ENCODE peak calls at places on chromosomes 16 and 17, in five cellular contexts. X is tibial nerve, E is transverse colon, Z is A549, R is Peyer's patch. K is an unnamed sample.

GRCh38 chr17:68296217-68297140 is 5.2 kb downstream of the ARSG start:
- DNase-seq in X (no peak), E (peak; percentile 52), Z (no peak), R (peak; percentile 86), K (no peak)

GRCh38 chr17:60562421-60562820 is 36.4 kb upstream of the APPBP2 start:
- DNase-seq in X (no peak), E (no peak), Z (no peak), R (no peak), K (no peak)

GRCh38 chr17:40582328-40582901 is 17.1 kb upstream of the CCR7 start:
- DNase-seq in X (no peak), E (peak; percentile 67), Z (no peak), R (peak; percentile 96), K (peak; percentile 93)

GRCh38 chr16:50201784-50202183 is 48.7 kb downstream of the TENT4B start:
- DNase-seq in X (no peak), E (no peak), Z (no peak), R (no peak), K (no peak)

GRCh38 chr17:82096709-82097186 is 1.3 kb downstream of the FASN start:
- DNase-seq in X (no peak), E (no peak), Z (no peak), R (no peak), K (no peak)

GRCh38 chr17:44348234-44348987 is 3.3 kb downstream of the GRN start:
- DNase-seq in X (peak; percentile 28), E (peak; percentile 48), Z (no peak), R (peak; percentile 85), K (peak; percentile 51)

GRCh38 chr17:50916708-50917417 is 50.7 kb upstream of the TOB1 start:
- DNase-seq in X (no peak), E (no peak), Z (no peak), R (no peak), K (no peak)

GRCh38 chr17:79146562-79146961 is 71.9 kb downstream of the ENGASE start:
- DNase-seq in X (no peak), E (no peak), Z (no peak), R (no peak), K (no peak)

GRCh38 chr16:26816885-26817571 is 249.7 kb upstream of the C16orf82 start:
- DNase-seq in X (no peak), E (no peak), Z (peak; percentile 14), R (no peak), K (no peak)

GRCh38 chr17:20184977-20185619 is 175.9 kb downstream of the SPECC1 start:
- DNase-seq in X (no peak), E (no peak), Z (no peak), R (no peak), K (no peak)

GRCh38 chr17:41107941-41108445 is 2.8 kb downstream of the KRTAP4-9 start:
- DNase-seq in X (no peak), E (no peak), Z (no peak), R (no peak), K (no peak)

GRCh38 chr16:50697881-50698767 is 4.7 kb downstream of the NOD2 start:
- DNase-seq in X (no peak), E (peak; percentile 40), Z (no peak), R (peak; percentile 51), K (peak; percentile 88)

GRCh38 chr17:48153711-48154642 is 46.4 kb downstream of the SNX11 start:
- DNase-seq in X (no peak), E (peak; percentile 68), Z (peak; percentile 75), R (no peak), K (no peak)

GRCh38 chr16:84995666-84996065 is 15.7 kb downstream of the ZDHHC7 start:
- DNase-seq in X (no peak), E (no peak), Z (no peak), R (no peak), K (no peak)

GRCh38 chr17:57994436-57994835 is 6.4 kb upstream of the VEZF1 start:
- DNase-seq in X (no peak), E (no peak), Z (no peak), R (no peak), K (no peak)

GRCh38 chr17:79301469-79301868 is 226.8 kb downstream of the ENGASE start:
- DNase-seq in X (no peak), E (no peak), Z (no peak), R (no peak), K (no peak)

GRCh38 chr17:38735161-38735997 is 5.2 kb downstream of the CISD3 start:
- DNase-seq in X (peak; percentile 56), E (peak; percentile 66), Z (peak; percentile 93), R (peak; percentile 68), K (no peak)

GRCh38 chr17:8075081-8075480 is 12.4 kb downstream of the ALOX12B start:
- DNase-seq in X (no peak), E (no peak), Z (no peak), R (no peak), K (no peak)

GRCh38 chr16:77236063-77236511 is 36.9 kb downstream of the SYCE1L start:
- DNase-seq in X (peak; percentile 88), E (peak; percentile 89), Z (peak; percentile 60), R (peak; percentile 69), K (peak; percentile 81)

GRCh38 chr17:77798481-77798880 is 160.0 kb upstream of the TNRC6C start:
- DNase-seq in X (no peak), E (no peak), Z (no peak), R (no peak), K (no peak)

GRCh38 chr17:74429604-74430384 is 2.1 kb upstream of the GPRC5C start:
- DNase-seq in X (no peak), E (peak; percentile 67), Z (no peak), R (no peak), K (no peak)

GRCh38 chr16:87434146-87434667 is 42.1 kb downstream of the MAP1LC3B start:
- DNase-seq in X (no peak), E (no peak), Z (no peak), R (no peak), K (no peak)

GRCh38 chr17:48484256-48484655 is 46.6 kb downstream of the HOXB1 start:
- DNase-seq in X (no peak), E (no peak), Z (no peak), R (no peak), K (no peak)

DNA sequence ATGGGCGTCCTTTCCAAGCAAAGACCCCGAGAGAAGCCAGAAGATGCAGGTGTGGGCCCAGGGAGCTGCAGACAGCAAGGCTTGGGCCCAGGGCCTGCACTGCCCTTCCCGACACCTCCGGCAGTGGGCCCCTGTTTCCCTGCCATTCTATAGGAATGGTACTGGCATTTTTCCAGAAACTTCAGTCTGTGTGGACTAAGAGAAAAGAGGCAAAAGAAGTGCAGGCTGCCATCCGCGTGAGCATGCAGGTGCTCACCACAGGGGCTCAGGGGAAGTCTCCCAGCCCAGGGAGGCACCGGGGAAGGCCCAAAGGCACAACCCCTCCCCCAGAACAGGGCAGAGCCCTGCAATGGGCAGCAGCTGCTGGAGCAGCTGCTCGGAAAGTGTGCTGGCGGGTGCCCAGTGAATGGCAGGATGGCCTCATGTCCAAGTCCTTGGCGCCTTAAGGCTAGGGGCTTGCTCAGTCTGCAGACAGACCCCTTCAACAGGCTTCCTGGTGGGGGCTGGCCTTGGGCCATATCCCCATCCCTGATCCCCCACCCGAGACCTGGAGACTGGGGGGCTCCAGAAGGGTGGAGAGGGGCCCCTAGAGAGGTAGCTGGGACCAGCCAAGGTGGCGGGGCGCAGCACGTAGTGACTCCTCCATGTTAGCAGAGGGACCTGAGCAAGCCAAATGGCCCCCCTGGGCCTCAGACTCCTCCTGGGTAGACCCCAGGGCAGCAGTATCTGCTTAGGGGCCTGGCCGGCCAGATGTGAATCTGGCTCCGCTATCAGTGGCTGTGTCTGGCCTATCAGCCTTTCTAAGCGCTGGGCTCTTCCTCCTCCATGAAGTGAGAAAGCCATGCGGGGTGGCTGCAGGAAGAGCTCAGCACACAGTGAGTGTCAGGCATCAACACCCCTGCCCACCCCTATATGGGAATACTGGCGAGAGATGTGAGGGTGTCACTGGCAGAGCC is 6.7 kb upstream of the TPPP3 start:
- DNase-seq in X (no peak), E (no peak), Z (no peak), R (no peak), K (no peak)
- TF ChIP-seq CTCF in X (no peak), E (no peak), Z (no peak), R (peak; percentile 1), K (no peak)

DNA sequence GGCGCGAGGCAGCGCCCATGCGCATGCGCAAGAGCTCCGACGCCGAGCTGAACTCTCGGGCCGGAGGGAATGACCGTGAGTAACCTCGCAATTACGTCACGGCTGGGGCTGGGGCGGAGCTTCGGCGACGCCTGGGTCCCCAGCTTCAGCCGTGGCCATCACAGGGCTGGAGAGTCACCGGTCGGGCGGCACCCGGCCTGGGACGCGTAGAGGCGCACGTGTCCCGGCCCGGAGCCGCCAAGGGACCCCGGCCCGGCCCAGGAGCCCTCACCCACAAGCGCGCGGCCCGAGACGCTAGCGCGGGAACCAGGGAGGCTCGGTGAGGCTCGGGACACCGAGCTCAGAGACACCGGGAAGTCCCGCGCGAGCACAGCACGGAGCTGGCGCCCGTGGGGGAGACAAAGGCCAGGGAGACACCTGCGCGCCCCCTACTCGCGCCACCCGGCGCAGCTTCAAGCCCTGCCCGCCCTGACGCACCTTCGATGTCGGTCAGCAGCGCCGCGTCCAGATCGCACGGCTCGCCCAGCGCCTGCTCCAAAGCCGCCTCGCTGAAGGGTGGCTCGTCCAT is 452 bp downstream of the SREBF1 start:
- DNase-seq in X (peak; percentile 95), E (peak; percentile 99), Z (peak; percentile 96), R (peak; percentile 98), K (peak; percentile 100)
- TF ChIP-seq POLR2A in X (peak; percentile 100), E (peak; percentile 99), Z (peak; percentile 89), R (peak; percentile 99), K (no peak)

GRCh38 chr16:19717319-19717718 is 708 bp downstream of the KNOP1 start:
- DNase-seq in X (no peak), E (no peak), Z (peak; percentile 35), R (no peak), K (no peak)

GRCh38 chr16:19716183-19716582 is 1.8 kb downstream of the KNOP1 start:
- DNase-seq in X (no peak), E (peak; percentile 63), Z (no peak), R (no peak), K (no peak)

GRCh38 chr16:19718624-19718965 is 524 bp downstream of the IQCK start:
- DNase-seq in X (no peak), E (no peak), Z (peak; percentile 25), R (peak; percentile 29), K (no peak)

GRCh38 chr16:19715566-19715965 is 2.5 kb downstream of the KNOP1 start:
- DNase-seq in X (no peak), E (no peak), Z (no peak), R (no peak), K (no peak)

DNA sequence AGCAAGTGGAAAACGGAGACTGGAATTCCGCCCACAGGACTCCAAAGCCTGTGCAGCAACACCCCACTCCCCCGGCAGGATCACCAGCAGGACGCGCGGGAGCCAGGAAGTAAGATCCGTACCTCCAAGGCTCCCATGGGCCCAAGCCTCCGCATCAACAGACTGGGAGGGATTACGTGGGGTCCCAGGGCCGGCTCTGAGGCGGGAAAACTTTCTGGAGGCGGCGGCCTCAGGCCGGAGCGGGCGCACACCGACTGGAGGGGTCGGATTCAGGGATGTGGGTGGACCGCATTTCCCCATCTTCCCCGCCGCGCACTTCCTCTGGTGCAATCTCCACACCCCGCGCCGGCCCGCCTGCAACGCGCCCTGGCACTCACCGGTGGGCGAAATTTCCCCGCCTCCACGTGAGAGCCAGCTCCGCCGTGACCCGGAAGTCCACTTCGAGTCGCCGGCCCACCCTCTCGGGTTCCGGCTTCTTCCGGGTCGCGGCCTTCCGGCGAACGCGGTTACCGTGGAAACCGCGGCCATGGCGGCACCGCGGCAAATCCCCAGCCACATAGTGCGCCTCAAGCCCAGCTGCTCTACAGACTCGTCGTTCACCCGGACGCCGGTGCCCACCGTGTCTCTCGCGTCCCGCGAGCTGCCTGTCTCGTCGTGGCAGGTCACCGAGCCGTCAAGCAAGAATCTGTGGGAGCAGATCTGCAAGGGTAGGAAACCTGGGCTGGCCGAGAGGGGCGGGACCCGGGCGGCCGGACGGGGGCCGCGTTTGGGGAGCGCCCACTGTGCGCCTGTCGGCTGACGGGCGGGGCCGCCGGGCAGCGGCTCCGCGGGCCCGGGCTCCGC is at the start of the genes IQCK and KNOP1:
- DNase-seq in X (peak; percentile 85), E (peak; percentile 90), Z (peak; percentile 90), R (peak; percentile 86), K (peak; percentile 98)
- TF ChIP-seq CTCF in X (no peak), E (no peak), Z (no peak), R (peak; percentile 27), K (no peak)

GRCh38 chr16:11447836-11448235 is 102.6 kb downstream of the RMI2 start:
- DNase-seq in X (no peak), E (no peak), Z (no peak), R (no peak), K (no peak)
- TF ChIP-seq POLR2A in X (no peak), E (no peak), Z (no peak), R (no peak), K (no peak)